ENCODE peak calls at places on chromosomes 5 and 9, in four cellular contexts. I is stimulated activated CD4-positive, alpha-beta T cell treated with anti-CD3 and anti-CD28 coated beads, Interleukin-4, amount 100 ng/mL, for 4 hours; E is astrocyte of the spinal cord; S is OCI-LY7. G is an unnamed sample.

GRCh38 chr9:100600511-100601079 is 22.7 kb downstream of the CAVIN4 start:
- DNase-seq in I (no peak), E (no peak), S (no peak), G (no peak)

GRCh38 chr9:108877524-108877923 is 15.5 kb downstream of the ACTL7A start:
- DNase-seq in S (no peak), E (no peak), I (no peak), G (no peak)

GRCh38 chr5:128574041-128574440 is 36.0 kb upstream of the FBN2 start:
- DNase-seq in E (peak; percentile 43), S (no peak), I (no peak), G (no peak)

GRCh38 chr5:169442354-169443248 is 141.0 kb upstream of the SPDL1 start:
- DNase-seq in E (no peak), S (no peak), I (no peak), G (no peak)

GRCh38 chr5:168347786-168348414 is 56.5 kb downstream of the WWC1 start:
- DNase-seq in I (no peak), S (no peak), E (no peak), G (peak; percentile 42)

GRCh38 chr9:89882876-89883275 is 278.1 kb downstream of the GADD45G start:
- DNase-seq in S (no peak), I (no peak), E (no peak), G (no peak)

GRCh38 chr5:44167540-44167939 is 221.7 kb downstream of the FGF10 start:
- DNase-seq in E (no peak), I (no peak), S (no peak), G (no peak)

GRCh38 chr5:33788922-33789321 is 102.9 kb downstream of the ADAMTS12 start:
- DNase-seq in I (no peak), S (no peak), E (peak; percentile 98), G (no peak)

GRCh38 chr9:80066931-80067330 is 495.2 kb downstream of the TLE4 start:
- DNase-seq in S (no peak), E (no peak), I (no peak), G (no peak)

GRCh38 chr9:101485873-101486692 is 47.6 kb upstream of the RNF20 start:
- DNase-seq in S (no peak), I (no peak), E (peak; percentile 36), G (peak; percentile 72)

G was measured in colonic mucosa.